ENCODE peak calls at places on chromosomes 7 and 10, in seven cellular contexts. One of them, this sample, is unnamed. For H3K27me3 and H3K4me1, the result is how much of the 10 kb centered on the place peaks cover.

GRCh38 chr7:7962851-7963250 is 5.7 kb upstream of the GLCCI1 start:
- DNase-seq in heart left ventricle: no peak
- DNase-seq in psoas muscle: no peak
- DNase-seq in H9: no peak
- DNase-seq in fibroblast of lung: peak
- DNase-seq in body of pancreas: no peak
- DNase-seq in right atrium auricular region: no peak
- DNase-seq in this sample: no peak

GRCh38 chr10:22682237-22683192 is 31.9 kb downstream of the PIP4K2A start:
- DNase-seq in heart left ventricle: no peak
- DNase-seq in psoas muscle: no peak
- DNase-seq in H9: no peak
- DNase-seq in fibroblast of lung: peak
- DNase-seq in body of pancreas: no peak
- DNase-seq in right atrium auricular region: no peak
- DNase-seq in this sample: no peak

GRCh38 chr7:136654406-136654805 is 214.0 kb upstream of the CHRM2 start:
- DNase-seq in heart left ventricle: no peak
- DNase-seq in psoas muscle: no peak
- DNase-seq in H9: no peak
- DNase-seq in fibroblast of lung: peak
- DNase-seq in body of pancreas: no peak
- DNase-seq in right atrium auricular region: no peak
- DNase-seq in this sample: no peak

GRCh38 chr7:134548877-134549276 is at the start of gene AKR1B15:
- DNase-seq in heart left ventricle: no peak
- DNase-seq in psoas muscle: peak
- DNase-seq in H9: no peak
- DNase-seq in fibroblast of lung: no peak
- DNase-seq in body of pancreas: no peak
- DNase-seq in right atrium auricular region: no peak
- DNase-seq in this sample: no peak

GRCh38 chr10:70513848-70514309 is 35.3 kb downstream of the PALD1 start:
- DNase-seq in heart left ventricle: no peak
- DNase-seq in psoas muscle: no peak
- DNase-seq in H9: no peak
- DNase-seq in fibroblast of lung: no peak
- DNase-seq in body of pancreas: peak
- DNase-seq in right atrium auricular region: no peak
- DNase-seq in this sample: no peak

GRCh38 chr10:30596037-30596436 is 33.5 kb downstream of the LYZL2 start:
- DNase-seq in heart left ventricle: no peak
- DNase-seq in psoas muscle: no peak
- DNase-seq in H9: no peak
- DNase-seq in fibroblast of lung: no peak
- DNase-seq in body of pancreas: no peak
- DNase-seq in right atrium auricular region: no peak
- DNase-seq in this sample: no peak

GRCh38 chr10:71323407-71323806 is 4.3 kb downstream of the SLC29A3 start:
- DNase-seq in heart left ventricle: no peak
- DNase-seq in psoas muscle: no peak
- DNase-seq in H9: no peak
- DNase-seq in fibroblast of lung: peak
- DNase-seq in body of pancreas: no peak
- DNase-seq in right atrium auricular region: no peak
- DNase-seq in this sample: no peak

GRCh38 chr7:147300293-147300692 is 1183.7 kb downstream of the CNTNAP2 start:
- DNase-seq in heart left ventricle: no peak
- DNase-seq in psoas muscle: no peak
- DNase-seq in H9: no peak
- DNase-seq in fibroblast of lung: no peak
- DNase-seq in body of pancreas: no peak
- DNase-seq in right atrium auricular region: no peak
- DNase-seq in this sample: no peak

GRCh38 chr10:5858811-5859210 is 30.9 kb downstream of the ANKRD16 start:
- DNase-seq in heart left ventricle: no peak
- DNase-seq in psoas muscle: no peak
- DNase-seq in H9: no peak
- DNase-seq in fibroblast of lung: no peak
- DNase-seq in body of pancreas: no peak
- DNase-seq in right atrium auricular region: no peak
- DNase-seq in this sample: no peak

GRCh38 chr10:84352251-84352842 is 24.0 kb downstream of the CCSER2 start:
- DNase-seq in heart left ventricle: peak
- DNase-seq in psoas muscle: no peak
- DNase-seq in H9: peak
- DNase-seq in fibroblast of lung: peak
- DNase-seq in body of pancreas: peak
- DNase-seq in right atrium auricular region: no peak
- DNase-seq in this sample: peak

GRCh38 chr7:526474-527034 is 6.9 kb upstream of the PDGFA start:
- DNase-seq in heart left ventricle: no peak
- DNase-seq in psoas muscle: no peak
- DNase-seq in H9: no peak
- DNase-seq in fibroblast of lung: no peak
- DNase-seq in body of pancreas: no peak
- DNase-seq in right atrium auricular region: no peak
- DNase-seq in this sample: no peak

GRCh38 chr7:36021367-36021766 is 131.7 kb upstream of the EEPD1 start:
- DNase-seq in heart left ventricle: no peak
- DNase-seq in psoas muscle: no peak
- DNase-seq in H9: peak
- DNase-seq in fibroblast of lung: peak
- DNase-seq in body of pancreas: no peak
- DNase-seq in right atrium auricular region: no peak
- DNase-seq in this sample: no peak

GRCh38 chr7:55569797-55570196 is 2.5 kb downstream of the VOPP1 start:
- DNase-seq in heart left ventricle: no peak
- DNase-seq in psoas muscle: no peak
- DNase-seq in H9: peak
- DNase-seq in fibroblast of lung: no peak
- DNase-seq in body of pancreas: no peak
- DNase-seq in right atrium auricular region: no peak
- DNase-seq in this sample: no peak

GRCh38 chr7:55571534-55572377 is 546 bp downstream of the VOPP1 start:
- DNase-seq in heart left ventricle: peak
- DNase-seq in psoas muscle: peak
- DNase-seq in H9: peak
- DNase-seq in fibroblast of lung: peak
- DNase-seq in body of pancreas: peak
- DNase-seq in right atrium auricular region: no peak
- DNase-seq in this sample: peak

GRCh38 chr7:55569269-55569663 is 3.0 kb downstream of the VOPP1 start:
- DNase-seq in heart left ventricle: no peak
- DNase-seq in psoas muscle: no peak
- DNase-seq in H9: no peak
- DNase-seq in fibroblast of lung: no peak
- DNase-seq in body of pancreas: no peak
- DNase-seq in right atrium auricular region: no peak
- DNase-seq in this sample: no peak

GRCh38 chr7:55570939-55571338 is 1.4 kb downstream of the VOPP1 start:
- DNase-seq in heart left ventricle: no peak
- DNase-seq in psoas muscle: no peak
- DNase-seq in H9: no peak
- DNase-seq in fibroblast of lung: peak
- DNase-seq in body of pancreas: no peak
- DNase-seq in right atrium auricular region: no peak
- DNase-seq in this sample: no peak

GRCh38 chr7:55570218-55570873 is 2.0 kb downstream of the VOPP1 start:
- DNase-seq in heart left ventricle: no peak
- DNase-seq in psoas muscle: no peak
- DNase-seq in H9: no peak
- DNase-seq in fibroblast of lung: peak
- DNase-seq in body of pancreas: no peak
- DNase-seq in right atrium auricular region: no peak
- DNase-seq in this sample: no peak
- H3K27ac ChIP-seq in heart left ventricle: no peak
- H3K27ac ChIP-seq in psoas muscle: peak
- H3K27ac ChIP-seq in H9: no peak
- H3K27ac ChIP-seq in fibroblast of lung: no peak
- H3K27ac ChIP-seq in body of pancreas: peak
- H3K27ac ChIP-seq in right atrium auricular region: no peak
- H3K27ac ChIP-seq in this sample: peak

DNA sequence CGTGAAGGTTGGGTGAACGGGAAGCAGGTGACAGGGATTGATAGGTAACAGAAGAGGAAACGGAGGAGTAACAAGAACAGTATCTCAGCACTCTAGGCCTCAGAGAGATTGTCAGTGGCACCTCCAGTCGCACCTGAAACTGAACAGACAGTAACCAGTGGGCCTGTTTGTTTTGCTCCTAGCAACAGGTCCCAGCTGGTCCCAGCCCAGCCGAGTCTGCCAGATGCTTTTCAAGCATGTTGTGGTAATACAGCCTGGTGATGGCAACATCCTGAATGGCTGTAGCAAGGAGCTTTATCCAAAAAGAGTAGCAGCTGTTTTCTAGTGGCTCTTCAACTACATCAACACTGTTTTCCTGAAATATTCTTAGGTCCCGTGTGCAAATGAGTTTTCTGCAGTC is 4.7 kb downstream of the CACNB2 start:
- DNase-seq in heart left ventricle: peak
- DNase-seq in psoas muscle: no peak
- DNase-seq in H9: no peak
- DNase-seq in fibroblast of lung: peak
- DNase-seq in body of pancreas: peak
- DNase-seq in right atrium auricular region: no peak
- DNase-seq in this sample: no peak
- H3K27me3 ChIP-seq in heart left ventricle: under half
- H3K27me3 ChIP-seq in psoas muscle: under half
- H3K27me3 ChIP-seq in H9: under half
- H3K27me3 ChIP-seq in fibroblast of lung: under half
- H3K27me3 ChIP-seq in body of pancreas: under half
- H3K27me3 ChIP-seq in right atrium auricular region: under half
- H3K27me3 ChIP-seq in this sample: under half

GRCh38 chr10:21061982-21062381 is 164.9 kb upstream of the NEBL start:
- DNase-seq in heart left ventricle: no peak
- DNase-seq in psoas muscle: no peak
- DNase-seq in H9: no peak
- DNase-seq in fibroblast of lung: no peak
- DNase-seq in body of pancreas: no peak
- DNase-seq in right atrium auricular region: no peak
- DNase-seq in this sample: no peak
- H3K4me1 ChIP-seq in heart left ventricle: under half
- H3K4me1 ChIP-seq in psoas muscle: under half
- H3K4me1 ChIP-seq in H9: under half
- H3K4me1 ChIP-seq in fibroblast of lung: under half
- H3K4me1 ChIP-seq in body of pancreas: under half
- H3K4me1 ChIP-seq in right atrium auricular region: under half
- H3K4me1 ChIP-seq in this sample: under half

DNA sequence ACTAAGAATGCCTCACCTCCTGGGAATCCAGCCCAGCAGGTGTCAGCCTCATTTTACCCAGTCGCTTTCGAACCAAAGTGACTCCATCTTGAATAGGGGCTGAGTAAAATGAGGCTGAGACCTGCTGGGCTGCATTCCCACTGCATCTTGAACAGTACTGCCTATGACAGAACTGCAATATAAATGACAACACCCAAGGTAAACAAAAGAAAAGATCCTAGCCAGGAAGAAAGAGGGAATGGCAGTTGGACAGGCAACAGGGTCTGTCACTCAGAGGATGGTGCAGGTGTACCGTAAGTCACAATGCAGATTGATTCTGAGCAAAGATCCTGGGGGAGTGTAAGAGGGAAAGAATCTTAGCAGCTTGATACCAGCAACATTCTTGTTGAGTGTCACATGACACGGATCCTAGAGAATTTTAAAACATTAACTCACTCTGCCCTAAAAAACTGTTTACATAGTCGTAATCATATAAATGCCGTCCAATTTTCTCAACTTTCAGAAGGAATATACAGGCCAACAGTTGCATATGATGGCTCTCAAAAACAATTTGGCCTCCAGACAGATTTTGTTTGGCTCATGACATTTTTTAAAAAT is 4.5 kb upstream of the FAM107B start:
- DNase-seq in heart left ventricle: no peak
- DNase-seq in psoas muscle: no peak
- DNase-seq in H9: no peak
- DNase-seq in fibroblast of lung: peak
- DNase-seq in body of pancreas: no peak
- DNase-seq in right atrium auricular region: no peak
- DNase-seq in this sample: no peak
- H3K27ac ChIP-seq in heart left ventricle: no peak
- H3K27ac ChIP-seq in psoas muscle: no peak
- H3K27ac ChIP-seq in H9: no peak
- H3K27ac ChIP-seq in fibroblast of lung: no peak
- H3K27ac ChIP-seq in body of pancreas: peak
- H3K27ac ChIP-seq in right atrium auricular region: no peak
- H3K27ac ChIP-seq in this sample: no peak

DNA sequence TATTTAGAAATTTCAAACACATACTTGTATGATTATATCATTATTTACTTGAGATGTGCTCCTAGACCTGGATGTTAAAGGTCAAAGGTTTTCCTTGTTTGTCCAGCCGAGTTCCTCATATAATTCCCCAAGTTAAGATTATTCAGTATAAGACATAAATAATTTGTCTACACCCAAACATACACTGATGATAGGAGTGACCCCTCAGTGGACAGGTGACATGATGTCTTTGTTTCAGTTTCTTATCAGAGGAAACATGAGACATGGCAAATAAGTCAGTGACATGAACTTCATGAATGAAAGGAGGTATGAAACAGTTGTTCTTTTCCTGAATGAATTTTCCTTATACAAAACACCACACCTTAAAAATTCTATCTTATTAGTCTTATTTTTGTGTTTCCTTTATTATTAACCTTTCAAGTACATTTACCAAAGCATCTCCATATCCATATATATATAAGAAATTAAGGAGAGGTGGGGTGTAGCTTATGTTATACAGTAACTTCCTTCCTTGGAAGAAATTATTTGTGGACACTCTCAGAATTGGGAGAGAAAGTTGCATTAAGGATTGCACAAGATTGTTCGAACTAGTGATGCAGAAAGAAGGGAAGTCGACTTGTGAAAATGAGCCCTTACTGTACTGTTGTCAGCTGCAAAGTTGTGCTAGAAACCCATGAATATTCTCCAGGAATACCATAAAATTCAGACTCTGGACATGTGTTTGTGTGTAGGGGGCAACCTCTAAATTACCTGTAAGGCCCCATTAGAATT is 60.5 kb downstream of the POM121L12 start:
- DNase-seq in heart left ventricle: no peak
- DNase-seq in psoas muscle: no peak
- DNase-seq in H9: no peak
- DNase-seq in fibroblast of lung: no peak
- DNase-seq in body of pancreas: no peak
- DNase-seq in right atrium auricular region: no peak
- DNase-seq in this sample: no peak
- H3K27me3 ChIP-seq in heart left ventricle: under half
- H3K27me3 ChIP-seq in psoas muscle: under half
- H3K27me3 ChIP-seq in H9: under half
- H3K27me3 ChIP-seq in fibroblast of lung: under half
- H3K27me3 ChIP-seq in body of pancreas: under half
- H3K27me3 ChIP-seq in right atrium auricular region: under half
- H3K27me3 ChIP-seq in this sample: under half

This sample was measured in upper lobe of right lung.